ENCODE peak calls at places on chromosomes 6 and 20, in ten cellular contexts. One of them, this sample, is unnamed.

GRCh38 chr6:148251891-148252290 is 90.7 kb upstream of the SASH1 start:
- DNase-seq in GDM1: no peak
- DNase-seq in DMS 273 treated with DMSO at 0.1 percent for 48 hours: no peak
- DNase-seq in SJSA1: no peak
- DNase-seq in neural progenitor cell: no peak
- DNase-seq in endodermal cell: no peak
- DNase-seq in A673: no peak
- DNase-seq in activated CD4-positive, CD25-positive, alpha-beta regulatory T cell: no peak
- DNase-seq in nucleus accumbens: no peak
- DNase-seq in midbrain: no peak
- DNase-seq in this sample: no peak

GRCh38 chr6:147001621-147002020 is 202.6 kb upstream of the STXBP5 start:
- DNase-seq in GDM1: no peak
- DNase-seq in DMS 273 treated with DMSO at 0.1 percent for 48 hours: no peak
- DNase-seq in SJSA1: no peak
- DNase-seq in neural progenitor cell: no peak
- DNase-seq in endodermal cell: no peak
- DNase-seq in A673: no peak
- DNase-seq in activated CD4-positive, CD25-positive, alpha-beta regulatory T cell: no peak
- DNase-seq in nucleus accumbens: no peak
- DNase-seq in midbrain: no peak
- DNase-seq in this sample: no peak

GRCh38 chr6:152954443-152954842 is 28.4 kb downstream of the FBXO5 start:
- DNase-seq in GDM1: no peak
- DNase-seq in DMS 273 treated with DMSO at 0.1 percent for 48 hours: no peak
- DNase-seq in SJSA1: no peak
- DNase-seq in neural progenitor cell: no peak
- DNase-seq in endodermal cell: no peak
- DNase-seq in A673: no peak
- DNase-seq in activated CD4-positive, CD25-positive, alpha-beta regulatory T cell: no peak
- DNase-seq in nucleus accumbens: no peak
- DNase-seq in midbrain: no peak
- DNase-seq in this sample: no peak

GRCh38 chr6:162203287-162203686 is 524.3 kb downstream of the PRKN start:
- DNase-seq in GDM1: no peak
- DNase-seq in DMS 273 treated with DMSO at 0.1 percent for 48 hours: no peak
- DNase-seq in SJSA1: no peak
- DNase-seq in neural progenitor cell: no peak
- DNase-seq in endodermal cell: no peak
- DNase-seq in A673: no peak
- DNase-seq in activated CD4-positive, CD25-positive, alpha-beta regulatory T cell: no peak
- DNase-seq in nucleus accumbens: no peak
- DNase-seq in midbrain: no peak
- DNase-seq in this sample: peak; percentile 32

GRCh38 chr6:72218125-72218524 is 331.8 kb downstream of the RIMS1 start:
- DNase-seq in GDM1: no peak
- DNase-seq in DMS 273 treated with DMSO at 0.1 percent for 48 hours: no peak
- DNase-seq in SJSA1: peak; percentile 37
- DNase-seq in neural progenitor cell: peak; percentile 81
- DNase-seq in endodermal cell: peak; percentile 91
- DNase-seq in A673: peak; percentile 23
- DNase-seq in activated CD4-positive, CD25-positive, alpha-beta regulatory T cell: no peak
- DNase-seq in nucleus accumbens: no peak
- DNase-seq in midbrain: peak; percentile 17
- DNase-seq in this sample: no peak

GRCh38 chr6:12238191-12238590 is 52.0 kb upstream of the EDN1 start:
- DNase-seq in GDM1: no peak
- DNase-seq in DMS 273 treated with DMSO at 0.1 percent for 48 hours: no peak
- DNase-seq in SJSA1: no peak
- DNase-seq in neural progenitor cell: no peak
- DNase-seq in endodermal cell: no peak
- DNase-seq in A673: no peak
- DNase-seq in activated CD4-positive, CD25-positive, alpha-beta regulatory T cell: no peak
- DNase-seq in nucleus accumbens: no peak
- DNase-seq in midbrain: no peak
- DNase-seq in this sample: no peak

GRCh38 chr6:36349240-36349639 is 12.6 kb upstream of the BNIP5 start:
- DNase-seq in GDM1: no peak
- DNase-seq in DMS 273 treated with DMSO at 0.1 percent for 48 hours: no peak
- DNase-seq in SJSA1: no peak
- DNase-seq in neural progenitor cell: no peak
- DNase-seq in endodermal cell: peak; percentile 4
- DNase-seq in A673: no peak
- DNase-seq in activated CD4-positive, CD25-positive, alpha-beta regulatory T cell: no peak
- DNase-seq in nucleus accumbens: no peak
- DNase-seq in midbrain: no peak
- DNase-seq in this sample: no peak

GRCh38 chr20:59955131-59955796 is 3.0 kb upstream of the CDH26 start:
- DNase-seq in GDM1: no peak
- DNase-seq in DMS 273 treated with DMSO at 0.1 percent for 48 hours: no peak
- DNase-seq in SJSA1: no peak
- DNase-seq in neural progenitor cell: peak; percentile 24
- DNase-seq in endodermal cell: peak; percentile 48
- DNase-seq in A673: peak; percentile 63
- DNase-seq in activated CD4-positive, CD25-positive, alpha-beta regulatory T cell: no peak
- DNase-seq in nucleus accumbens: no peak
- DNase-seq in midbrain: peak; percentile 56
- DNase-seq in this sample: no peak

This sample was measured in left ventricle myocardium inferior.